ENCODE peak calls at places on chromosomes 3 and 15, in nine cellular contexts. One of them, this sample, is unnamed.

GRCh38 chr3:181752202-181752671 is 40.5 kb downstream of the SOX2 start:
- DNase-seq in neural crest cell: peak; percentile 45
- DNase-seq in cardiac septum: no peak
- DNase-seq in DND-41: no peak
- DNase-seq in activated T-helper 1 cell treated with anti-CD3 and anti-CD28 coated beads, Interleukin-12 subunit alpha, Interleukin-12 subunit beta, Interleukin-2, Interleukin-4 antibody, amounts not matched to agents 30 ng/mL and 10 ng/mL and 1 ng/mL, durations not matched to agents 14 hours and 24 hours and 36 hours: no peak
- DNase-seq in KG1: no peak
- DNase-seq in naive thymus-derived CD8-positive, alpha-beta T cell: no peak
- DNase-seq in WTC11: no peak
- DNase-seq in SW 1271: no peak
- DNase-seq in this sample: no peak

GRCh38 chr3:120145498-120146285 is 51.4 kb upstream of the GSK3B start:
- DNase-seq in neural crest cell: no peak
- DNase-seq in cardiac septum: no peak
- DNase-seq in DND-41: no peak
- DNase-seq in activated T-helper 1 cell treated with anti-CD3 and anti-CD28 coated beads, Interleukin-12 subunit alpha, Interleukin-12 subunit beta, Interleukin-2, Interleukin-4 antibody, amounts not matched to agents 30 ng/mL and 10 ng/mL and 1 ng/mL, durations not matched to agents 14 hours and 24 hours and 36 hours: peak; percentile 1
- DNase-seq in KG1: no peak
- DNase-seq in naive thymus-derived CD8-positive, alpha-beta T cell: no peak
- DNase-seq in WTC11: no peak
- DNase-seq in SW 1271: peak; percentile 79
- DNase-seq in this sample: peak; percentile 36

GRCh38 chr3:173730391-173730790 is 332.8 kb downstream of the NLGN1 start:
- DNase-seq in neural crest cell: no peak
- DNase-seq in cardiac septum: no peak
- DNase-seq in DND-41: no peak
- DNase-seq in activated T-helper 1 cell treated with anti-CD3 and anti-CD28 coated beads, Interleukin-12 subunit alpha, Interleukin-12 subunit beta, Interleukin-2, Interleukin-4 antibody, amounts not matched to agents 30 ng/mL and 10 ng/mL and 1 ng/mL, durations not matched to agents 14 hours and 24 hours and 36 hours: no peak
- DNase-seq in KG1: no peak
- DNase-seq in naive thymus-derived CD8-positive, alpha-beta T cell: no peak
- DNase-seq in WTC11: no peak
- DNase-seq in SW 1271: no peak
- DNase-seq in this sample: no peak

GRCh38 chr3:56700136-56700535 is 17.1 kb upstream of the TASOR start:
- DNase-seq in neural crest cell: no peak
- DNase-seq in cardiac septum: no peak
- DNase-seq in DND-41: no peak
- DNase-seq in activated T-helper 1 cell treated with anti-CD3 and anti-CD28 coated beads, Interleukin-12 subunit alpha, Interleukin-12 subunit beta, Interleukin-2, Interleukin-4 antibody, amounts not matched to agents 30 ng/mL and 10 ng/mL and 1 ng/mL, durations not matched to agents 14 hours and 24 hours and 36 hours: no peak
- DNase-seq in KG1: no peak
- DNase-seq in naive thymus-derived CD8-positive, alpha-beta T cell: no peak
- DNase-seq in WTC11: no peak
- DNase-seq in SW 1271: no peak
- DNase-seq in this sample: no peak

GRCh38 chr3:97960561-97961275 is 11.5 kb downstream of the RIOX2 start:
- DNase-seq in neural crest cell: no peak
- DNase-seq in cardiac septum: no peak
- DNase-seq in DND-41: no peak
- DNase-seq in activated T-helper 1 cell treated with anti-CD3 and anti-CD28 coated beads, Interleukin-12 subunit alpha, Interleukin-12 subunit beta, Interleukin-2, Interleukin-4 antibody, amounts not matched to agents 30 ng/mL and 10 ng/mL and 1 ng/mL, durations not matched to agents 14 hours and 24 hours and 36 hours: no peak
- DNase-seq in KG1: no peak
- DNase-seq in naive thymus-derived CD8-positive, alpha-beta T cell: no peak
- DNase-seq in WTC11: no peak
- DNase-seq in SW 1271: no peak
- DNase-seq in this sample: no peak

GRCh38 chr3:133492159-133492860 is 81.2 kb upstream of the CDV3 start:
- DNase-seq in neural crest cell: no peak
- DNase-seq in cardiac septum: no peak
- DNase-seq in DND-41: no peak
- DNase-seq in activated T-helper 1 cell treated with anti-CD3 and anti-CD28 coated beads, Interleukin-12 subunit alpha, Interleukin-12 subunit beta, Interleukin-2, Interleukin-4 antibody, amounts not matched to agents 30 ng/mL and 10 ng/mL and 1 ng/mL, durations not matched to agents 14 hours and 24 hours and 36 hours: no peak
- DNase-seq in KG1: no peak
- DNase-seq in naive thymus-derived CD8-positive, alpha-beta T cell: no peak
- DNase-seq in WTC11: no peak
- DNase-seq in SW 1271: no peak
- DNase-seq in this sample: no peak

GRCh38 chr3:37957185-37957936 is 33.2 kb upstream of the VILL start:
- DNase-seq in neural crest cell: no peak
- DNase-seq in cardiac septum: no peak
- DNase-seq in DND-41: no peak
- DNase-seq in activated T-helper 1 cell treated with anti-CD3 and anti-CD28 coated beads, Interleukin-12 subunit alpha, Interleukin-12 subunit beta, Interleukin-2, Interleukin-4 antibody, amounts not matched to agents 30 ng/mL and 10 ng/mL and 1 ng/mL, durations not matched to agents 14 hours and 24 hours and 36 hours: no peak
- DNase-seq in KG1: peak; percentile 12
- DNase-seq in naive thymus-derived CD8-positive, alpha-beta T cell: no peak
- DNase-seq in WTC11: no peak
- DNase-seq in SW 1271: no peak
- DNase-seq in this sample: no peak

GRCh38 chr3:63900459-63900858 is 11.7 kb downstream of the SCAANT1 start:
- DNase-seq in neural crest cell: no peak
- DNase-seq in cardiac septum: no peak
- DNase-seq in DND-41: no peak
- DNase-seq in activated T-helper 1 cell treated with anti-CD3 and anti-CD28 coated beads, Interleukin-12 subunit alpha, Interleukin-12 subunit beta, Interleukin-2, Interleukin-4 antibody, amounts not matched to agents 30 ng/mL and 10 ng/mL and 1 ng/mL, durations not matched to agents 14 hours and 24 hours and 36 hours: no peak
- DNase-seq in KG1: no peak
- DNase-seq in naive thymus-derived CD8-positive, alpha-beta T cell: no peak
- DNase-seq in WTC11: no peak
- DNase-seq in SW 1271: no peak
- DNase-seq in this sample: no peak

GRCh38 chr15:56736308-56736707 is 3.0 kb upstream of the ZNF280D start:
- DNase-seq in neural crest cell: no peak
- DNase-seq in cardiac septum: no peak
- DNase-seq in DND-41: no peak
- DNase-seq in activated T-helper 1 cell treated with anti-CD3 and anti-CD28 coated beads, Interleukin-12 subunit alpha, Interleukin-12 subunit beta, Interleukin-2, Interleukin-4 antibody, amounts not matched to agents 30 ng/mL and 10 ng/mL and 1 ng/mL, durations not matched to agents 14 hours and 24 hours and 36 hours: no peak
- DNase-seq in KG1: no peak
- DNase-seq in naive thymus-derived CD8-positive, alpha-beta T cell: no peak
- DNase-seq in WTC11: no peak
- DNase-seq in SW 1271: no peak
- DNase-seq in this sample: no peak

GRCh38 chr15:22952826-22953579 is 27.2 kb downstream of the CYFIP1 start:
- DNase-seq in neural crest cell: no peak
- DNase-seq in cardiac septum: peak; percentile 60
- DNase-seq in DND-41: no peak
- DNase-seq in activated T-helper 1 cell treated with anti-CD3 and anti-CD28 coated beads, Interleukin-12 subunit alpha, Interleukin-12 subunit beta, Interleukin-2, Interleukin-4 antibody, amounts not matched to agents 30 ng/mL and 10 ng/mL and 1 ng/mL, durations not matched to agents 14 hours and 24 hours and 36 hours: no peak
- DNase-seq in KG1: no peak
- DNase-seq in naive thymus-derived CD8-positive, alpha-beta T cell: no peak
- DNase-seq in WTC11: peak; percentile 59
- DNase-seq in SW 1271: no peak
- DNase-seq in this sample: no peak

GRCh38 chr15:36903922-36904479 is 196.3 kb downstream of the MEIS2 start:
- DNase-seq in neural crest cell: no peak
- DNase-seq in cardiac septum: no peak
- DNase-seq in DND-41: no peak
- DNase-seq in activated T-helper 1 cell treated with anti-CD3 and anti-CD28 coated beads, Interleukin-12 subunit alpha, Interleukin-12 subunit beta, Interleukin-2, Interleukin-4 antibody, amounts not matched to agents 30 ng/mL and 10 ng/mL and 1 ng/mL, durations not matched to agents 14 hours and 24 hours and 36 hours: no peak
- DNase-seq in KG1: no peak
- DNase-seq in naive thymus-derived CD8-positive, alpha-beta T cell: no peak
- DNase-seq in WTC11: no peak
- DNase-seq in SW 1271: no peak
- DNase-seq in this sample: no peak

GRCh38 chr3:71710906-71711494 is 14.2 kb downstream of the EIF4E3 start:
- DNase-seq in neural crest cell: no peak
- DNase-seq in cardiac septum: no peak
- DNase-seq in DND-41: no peak
- DNase-seq in activated T-helper 1 cell treated with anti-CD3 and anti-CD28 coated beads, Interleukin-12 subunit alpha, Interleukin-12 subunit beta, Interleukin-2, Interleukin-4 antibody, amounts not matched to agents 30 ng/mL and 10 ng/mL and 1 ng/mL, durations not matched to agents 14 hours and 24 hours and 36 hours: no peak
- DNase-seq in KG1: no peak
- DNase-seq in naive thymus-derived CD8-positive, alpha-beta T cell: no peak
- DNase-seq in WTC11: no peak
- DNase-seq in SW 1271: peak; percentile 7
- DNase-seq in this sample: peak; percentile 71

GRCh38 chr3:7934362-7934761 is 567.3 kb upstream of the LMCD1 start:
- DNase-seq in neural crest cell: no peak
- DNase-seq in cardiac septum: no peak
- DNase-seq in DND-41: no peak
- DNase-seq in activated T-helper 1 cell treated with anti-CD3 and anti-CD28 coated beads, Interleukin-12 subunit alpha, Interleukin-12 subunit beta, Interleukin-2, Interleukin-4 antibody, amounts not matched to agents 30 ng/mL and 10 ng/mL and 1 ng/mL, durations not matched to agents 14 hours and 24 hours and 36 hours: no peak
- DNase-seq in KG1: no peak
- DNase-seq in naive thymus-derived CD8-positive, alpha-beta T cell: no peak
- DNase-seq in WTC11: no peak
- DNase-seq in SW 1271: no peak
- DNase-seq in this sample: no peak

GRCh38 chr3:64244011-64244942 is 19.0 kb upstream of the PRICKLE2 start:
- DNase-seq in neural crest cell: no peak
- DNase-seq in cardiac septum: no peak
- DNase-seq in DND-41: no peak
- DNase-seq in activated T-helper 1 cell treated with anti-CD3 and anti-CD28 coated beads, Interleukin-12 subunit alpha, Interleukin-12 subunit beta, Interleukin-2, Interleukin-4 antibody, amounts not matched to agents 30 ng/mL and 10 ng/mL and 1 ng/mL, durations not matched to agents 14 hours and 24 hours and 36 hours: no peak
- DNase-seq in KG1: no peak
- DNase-seq in naive thymus-derived CD8-positive, alpha-beta T cell: no peak
- DNase-seq in WTC11: no peak
- DNase-seq in SW 1271: peak; percentile 11
- DNase-seq in this sample: no peak

GRCh38 chr3:176120507-176120906 is 1076.8 kb downstream of the TBL1XR1 start:
- DNase-seq in neural crest cell: no peak
- DNase-seq in cardiac septum: no peak
- DNase-seq in DND-41: no peak
- DNase-seq in activated T-helper 1 cell treated with anti-CD3 and anti-CD28 coated beads, Interleukin-12 subunit alpha, Interleukin-12 subunit beta, Interleukin-2, Interleukin-4 antibody, amounts not matched to agents 30 ng/mL and 10 ng/mL and 1 ng/mL, durations not matched to agents 14 hours and 24 hours and 36 hours: no peak
- DNase-seq in KG1: no peak
- DNase-seq in naive thymus-derived CD8-positive, alpha-beta T cell: no peak
- DNase-seq in WTC11: no peak
- DNase-seq in SW 1271: no peak
- DNase-seq in this sample: no peak

GRCh38 chr3:45126730-45127129 is 19.4 kb downstream of the CDCP1 start:
- DNase-seq in neural crest cell: no peak
- DNase-seq in cardiac septum: no peak
- DNase-seq in DND-41: no peak
- DNase-seq in activated T-helper 1 cell treated with anti-CD3 and anti-CD28 coated beads, Interleukin-12 subunit alpha, Interleukin-12 subunit beta, Interleukin-2, Interleukin-4 antibody, amounts not matched to agents 30 ng/mL and 10 ng/mL and 1 ng/mL, durations not matched to agents 14 hours and 24 hours and 36 hours: no peak
- DNase-seq in KG1: no peak
- DNase-seq in naive thymus-derived CD8-positive, alpha-beta T cell: no peak
- DNase-seq in WTC11: no peak
- DNase-seq in SW 1271: no peak
- DNase-seq in this sample: no peak

GRCh38 chr3:120094776-120095225 is 554 bp upstream of the GSK3B start:
- DNase-seq in neural crest cell: peak; percentile 87
- DNase-seq in cardiac septum: peak; percentile 99
- DNase-seq in DND-41: peak; percentile 99
- DNase-seq in activated T-helper 1 cell treated with anti-CD3 and anti-CD28 coated beads, Interleukin-12 subunit alpha, Interleukin-12 subunit beta, Interleukin-2, Interleukin-4 antibody, amounts not matched to agents 30 ng/mL and 10 ng/mL and 1 ng/mL, durations not matched to agents 14 hours and 24 hours and 36 hours: peak; percentile 99
- DNase-seq in KG1: peak; percentile 98
- DNase-seq in naive thymus-derived CD8-positive, alpha-beta T cell: no peak
- DNase-seq in WTC11: peak; percentile 99
- DNase-seq in SW 1271: peak; percentile 100
- DNase-seq in this sample: peak; percentile 92

GRCh38 chr3:158819282-158819681 is 17.4 kb downstream of the MFSD1 start:
- DNase-seq in neural crest cell: no peak
- DNase-seq in cardiac septum: no peak
- DNase-seq in DND-41: no peak
- DNase-seq in activated T-helper 1 cell treated with anti-CD3 and anti-CD28 coated beads, Interleukin-12 subunit alpha, Interleukin-12 subunit beta, Interleukin-2, Interleukin-4 antibody, amounts not matched to agents 30 ng/mL and 10 ng/mL and 1 ng/mL, durations not matched to agents 14 hours and 24 hours and 36 hours: no peak
- DNase-seq in KG1: no peak
- DNase-seq in naive thymus-derived CD8-positive, alpha-beta T cell: no peak
- DNase-seq in WTC11: no peak
- DNase-seq in SW 1271: no peak
- DNase-seq in this sample: no peak

GRCh38 chr15:49741721-49742120 is 120.9 kb downstream of the DTWD1 start:
- DNase-seq in neural crest cell: no peak
- DNase-seq in cardiac septum: no peak
- DNase-seq in DND-41: no peak
- DNase-seq in activated T-helper 1 cell treated with anti-CD3 and anti-CD28 coated beads, Interleukin-12 subunit alpha, Interleukin-12 subunit beta, Interleukin-2, Interleukin-4 antibody, amounts not matched to agents 30 ng/mL and 10 ng/mL and 1 ng/mL, durations not matched to agents 14 hours and 24 hours and 36 hours: no peak
- DNase-seq in KG1: no peak
- DNase-seq in naive thymus-derived CD8-positive, alpha-beta T cell: no peak
- DNase-seq in WTC11: no peak
- DNase-seq in SW 1271: no peak
- DNase-seq in this sample: no peak

GRCh38 chr15:41013698-41014414 is 60.6 kb downstream of the CHAC1 start:
- DNase-seq in neural crest cell: no peak
- DNase-seq in cardiac septum: no peak
- DNase-seq in DND-41: no peak
- DNase-seq in activated T-helper 1 cell treated with anti-CD3 and anti-CD28 coated beads, Interleukin-12 subunit alpha, Interleukin-12 subunit beta, Interleukin-2, Interleukin-4 antibody, amounts not matched to agents 30 ng/mL and 10 ng/mL and 1 ng/mL, durations not matched to agents 14 hours and 24 hours and 36 hours: no peak
- DNase-seq in KG1: no peak
- DNase-seq in naive thymus-derived CD8-positive, alpha-beta T cell: no peak
- DNase-seq in WTC11: no peak
- DNase-seq in SW 1271: no peak
- DNase-seq in this sample: peak; percentile 55

GRCh38 chr3:126357299-126358037 is at the start of gene KLF15:
- DNase-seq in neural crest cell: peak; percentile 74
- DNase-seq in cardiac septum: peak; percentile 93
- DNase-seq in DND-41: no peak
- DNase-seq in activated T-helper 1 cell treated with anti-CD3 and anti-CD28 coated beads, Interleukin-12 subunit alpha, Interleukin-12 subunit beta, Interleukin-2, Interleukin-4 antibody, amounts not matched to agents 30 ng/mL and 10 ng/mL and 1 ng/mL, durations not matched to agents 14 hours and 24 hours and 36 hours: peak; percentile 73
- DNase-seq in KG1: peak; percentile 63
- DNase-seq in naive thymus-derived CD8-positive, alpha-beta T cell: peak; percentile 69
- DNase-seq in WTC11: peak; percentile 84
- DNase-seq in SW 1271: peak; percentile 47
- DNase-seq in this sample: peak; percentile 98

GRCh38 chr3:17638351-17638750 is 104.1 kb downstream of the TBC1D5 start:
- DNase-seq in neural crest cell: no peak
- DNase-seq in cardiac septum: no peak
- DNase-seq in DND-41: no peak
- DNase-seq in activated T-helper 1 cell treated with anti-CD3 and anti-CD28 coated beads, Interleukin-12 subunit alpha, Interleukin-12 subunit beta, Interleukin-2, Interleukin-4 antibody, amounts not matched to agents 30 ng/mL and 10 ng/mL and 1 ng/mL, durations not matched to agents 14 hours and 24 hours and 36 hours: no peak
- DNase-seq in KG1: no peak
- DNase-seq in naive thymus-derived CD8-positive, alpha-beta T cell: no peak
- DNase-seq in WTC11: no peak
- DNase-seq in SW 1271: no peak
- DNase-seq in this sample: no peak

GRCh38 chr15:41827880-41828746 is at the start of gene JMJD7:
- DNase-seq in neural crest cell: peak; percentile 96
- DNase-seq in cardiac septum: peak; percentile 99
- DNase-seq in DND-41: peak; percentile 89
- DNase-seq in activated T-helper 1 cell treated with anti-CD3 and anti-CD28 coated beads, Interleukin-12 subunit alpha, Interleukin-12 subunit beta, Interleukin-2, Interleukin-4 antibody, amounts not matched to agents 30 ng/mL and 10 ng/mL and 1 ng/mL, durations not matched to agents 14 hours and 24 hours and 36 hours: peak; percentile 88
- DNase-seq in KG1: peak; percentile 77
- DNase-seq in naive thymus-derived CD8-positive, alpha-beta T cell: peak; percentile 95
- DNase-seq in WTC11: peak; percentile 93
- DNase-seq in SW 1271: peak; percentile 58
- DNase-seq in this sample: peak; percentile 100

GRCh38 chr3:9810846-9811245 is 784 bp downstream of the TTLL3 start:
- DNase-seq in neural crest cell: no peak
- DNase-seq in cardiac septum: no peak
- DNase-seq in DND-41: no peak
- DNase-seq in activated T-helper 1 cell treated with anti-CD3 and anti-CD28 coated beads, Interleukin-12 subunit alpha, Interleukin-12 subunit beta, Interleukin-2, Interleukin-4 antibody, amounts not matched to agents 30 ng/mL and 10 ng/mL and 1 ng/mL, durations not matched to agents 14 hours and 24 hours and 36 hours: no peak
- DNase-seq in KG1: no peak
- DNase-seq in naive thymus-derived CD8-positive, alpha-beta T cell: no peak
- DNase-seq in WTC11: no peak
- DNase-seq in SW 1271: no peak
- DNase-seq in this sample: no peak

GRCh38 chr15:39629376-39629775 is 48.5 kb downstream of the THBS1 start:
- DNase-seq in neural crest cell: no peak
- DNase-seq in cardiac septum: no peak
- DNase-seq in DND-41: no peak
- DNase-seq in activated T-helper 1 cell treated with anti-CD3 and anti-CD28 coated beads, Interleukin-12 subunit alpha, Interleukin-12 subunit beta, Interleukin-2, Interleukin-4 antibody, amounts not matched to agents 30 ng/mL and 10 ng/mL and 1 ng/mL, durations not matched to agents 14 hours and 24 hours and 36 hours: peak; percentile 43
- DNase-seq in KG1: peak; percentile 25
- DNase-seq in naive thymus-derived CD8-positive, alpha-beta T cell: peak; percentile 46
- DNase-seq in WTC11: no peak
- DNase-seq in SW 1271: peak; percentile 29
- DNase-seq in this sample: no peak

GRCh38 chr15:79967331-79968182 is 3.4 kb downstream of the BCL2A1 start:
- DNase-seq in neural crest cell: no peak
- DNase-seq in cardiac septum: no peak
- DNase-seq in DND-41: no peak
- DNase-seq in activated T-helper 1 cell treated with anti-CD3 and anti-CD28 coated beads, Interleukin-12 subunit alpha, Interleukin-12 subunit beta, Interleukin-2, Interleukin-4 antibody, amounts not matched to agents 30 ng/mL and 10 ng/mL and 1 ng/mL, durations not matched to agents 14 hours and 24 hours and 36 hours: peak; percentile 30
- DNase-seq in KG1: no peak
- DNase-seq in naive thymus-derived CD8-positive, alpha-beta T cell: no peak
- DNase-seq in WTC11: no peak
- DNase-seq in SW 1271: no peak
- DNase-seq in this sample: no peak

GRCh38 chr3:188972313-188972712 is 199.5 kb upstream of the TPRG1 start:
- DNase-seq in neural crest cell: no peak
- DNase-seq in cardiac septum: no peak
- DNase-seq in DND-41: peak; percentile 85
- DNase-seq in activated T-helper 1 cell treated with anti-CD3 and anti-CD28 coated beads, Interleukin-12 subunit alpha, Interleukin-12 subunit beta, Interleukin-2, Interleukin-4 antibody, amounts not matched to agents 30 ng/mL and 10 ng/mL and 1 ng/mL, durations not matched to agents 14 hours and 24 hours and 36 hours: no peak
- DNase-seq in KG1: peak; percentile 61
- DNase-seq in naive thymus-derived CD8-positive, alpha-beta T cell: no peak
- DNase-seq in WTC11: no peak
- DNase-seq in SW 1271: no peak
- DNase-seq in this sample: no peak

GRCh38 chr3:24810881-24811280 is 316.2 kb upstream of the THRB start:
- DNase-seq in neural crest cell: no peak
- DNase-seq in cardiac septum: no peak
- DNase-seq in DND-41: no peak
- DNase-seq in activated T-helper 1 cell treated with anti-CD3 and anti-CD28 coated beads, Interleukin-12 subunit alpha, Interleukin-12 subunit beta, Interleukin-2, Interleukin-4 antibody, amounts not matched to agents 30 ng/mL and 10 ng/mL and 1 ng/mL, durations not matched to agents 14 hours and 24 hours and 36 hours: no peak
- DNase-seq in KG1: no peak
- DNase-seq in naive thymus-derived CD8-positive, alpha-beta T cell: no peak
- DNase-seq in WTC11: no peak
- DNase-seq in SW 1271: no peak
- DNase-seq in this sample: no peak

GRCh38 chr3:177687291-177687690 is 490.0 kb upstream of the TBL1XR1 start:
- DNase-seq in neural crest cell: no peak
- DNase-seq in cardiac septum: no peak
- DNase-seq in DND-41: no peak
- DNase-seq in activated T-helper 1 cell treated with anti-CD3 and anti-CD28 coated beads, Interleukin-12 subunit alpha, Interleukin-12 subunit beta, Interleukin-2, Interleukin-4 antibody, amounts not matched to agents 30 ng/mL and 10 ng/mL and 1 ng/mL, durations not matched to agents 14 hours and 24 hours and 36 hours: no peak
- DNase-seq in KG1: no peak
- DNase-seq in naive thymus-derived CD8-positive, alpha-beta T cell: no peak
- DNase-seq in WTC11: no peak
- DNase-seq in SW 1271: no peak
- DNase-seq in this sample: no peak

This sample was measured in GM13977.